ENCODE peak calls at places on chromosomes 5 and 9, in four cellular contexts. I, D, U and R are unnamed samples.

GRCh38 chr5:105504-106080 is 13.6 kb downstream of the PLEKHG4B start:
- DNase-seq in U (no peak), I (no peak), D (no peak), R (no peak)

GRCh38 chr9:127915325-127915752 is 1.5 kb downstream of the ST6GALNAC4 start:
- DNase-seq in U (no peak), D (peak; percentile 56), I (no peak), R (peak; percentile 67)

GRCh38 chr9:107211331-107211730 is 71.7 kb upstream of the RAD23B start:
- DNase-seq in D (no peak), I (no peak), U (no peak), R (no peak)

GRCh38 chr9:31542384-31543055 is 841.9 kb upstream of the ACO1 start:
- DNase-seq in U (no peak), I (peak; percentile 81), D (peak; percentile 13), R (no peak)

GRCh38 chr5:32542216-32543059 is 42.9 kb upstream of the SUB1 start:
- DNase-seq in I (peak; percentile 58), D (no peak), U (no peak), R (no peak)

GRCh38 chr9:33135086-33135958 is 31.8 kb downstream of the B4GALT1 start:
- DNase-seq in D (no peak), U (peak; percentile 77), I (peak; percentile 50), R (no peak)

GRCh38 chr9:89361031-89361430 is 42.7 kb downstream of the SECISBP2 start:
- DNase-seq in D (no peak), U (no peak), I (no peak), R (no peak)

GRCh38 chr5:17748196-17748595 is 113.9 kb downstream of the TAF11L14 start:
- DNase-seq in I (no peak), D (no peak), U (no peak), R (no peak)

GRCh38 chr5:34415559-34416198 is 240.4 kb upstream of the RAI14 start:
- DNase-seq in D (no peak), I (peak; percentile 49), U (no peak), R (no peak)

GRCh38 chr5:67092447-67093023 is 104.1 kb downstream of the CD180 start:
- DNase-seq in I (peak; percentile 65), U (no peak), D (no peak), R (no peak)

GRCh38 chr5:76845890-76846289 is 3.9 kb upstream of the S100Z start:
- DNase-seq in U (no peak), I (no peak), D (no peak), R (no peak)

GRCh38 chr5:176994460-176995121 is 12.0 kb downstream of the UIMC1 start:
- DNase-seq in D (no peak), U (peak; percentile 91), I (peak; percentile 51), R (no peak)

GRCh38 chr5:149559712-149560111 is 8.5 kb upstream of the CSNK1A1 start:
- DNase-seq in U (no peak), D (no peak), I (peak; percentile 83), R (no peak)

GRCh38 chr9:123460091-123460490 is 104.1 kb downstream of the CRB2 start:
- DNase-seq in D (no peak), U (no peak), I (no peak), R (no peak)

GRCh38 chr9:134984372-134985240 is 66.9 kb upstream of the FCN1 start:
- DNase-seq in I (no peak), U (peak; percentile 42), D (no peak), R (no peak)

GRCh38 chr9:134983506-134984371 is 66.0 kb upstream of the FCN1 start:
- DNase-seq in U (peak; percentile 41), D (no peak), I (no peak), R (no peak)

GRCh38 chr9:134982311-134982710 is 64.6 kb upstream of the FCN1 start:
- DNase-seq in D (no peak), U (peak; percentile 14), I (no peak), R (no peak)

GRCh38 chr9:134981829-134982228 is 64.1 kb upstream of the FCN1 start:
- DNase-seq in I (no peak), U (peak; percentile 12), D (no peak), R (no peak)

GRCh38 chr9:134983094-134983493 is 65.4 kb upstream of the FCN1 start:
- DNase-seq in U (peak; percentile 48), I (no peak), D (peak; percentile 28), R (no peak)
- TF ChIP-seq CTCF in U (peak; percentile 79), I (peak; percentile 31), D (no peak), R (peak; percentile 27)

GRCh38 chr5:40962207-40962955 is 53.1 kb downstream of the C7 start:
- DNase-seq in I (no peak), U (no peak), D (no peak), R (no peak)
- TF ChIP-seq CTCF in I (no peak), U (no peak), D (no peak), R (no peak)

GRCh38 chr5:126228934-126229333 is 194.3 kb upstream of the GRAMD2B start:
- DNase-seq in I (no peak), U (no peak), D (no peak), R (no peak)

GRCh38 chr5:126235628-126236027 is 187.6 kb upstream of the GRAMD2B start:
- DNase-seq in U (no peak), D (no peak), I (no peak), R (no peak)

GRCh38 chr5:126233256-126233655 is 190.0 kb upstream of the GRAMD2B start:
- DNase-seq in U (no peak), I (peak; percentile 6), D (no peak), R (no peak)

DNA sequence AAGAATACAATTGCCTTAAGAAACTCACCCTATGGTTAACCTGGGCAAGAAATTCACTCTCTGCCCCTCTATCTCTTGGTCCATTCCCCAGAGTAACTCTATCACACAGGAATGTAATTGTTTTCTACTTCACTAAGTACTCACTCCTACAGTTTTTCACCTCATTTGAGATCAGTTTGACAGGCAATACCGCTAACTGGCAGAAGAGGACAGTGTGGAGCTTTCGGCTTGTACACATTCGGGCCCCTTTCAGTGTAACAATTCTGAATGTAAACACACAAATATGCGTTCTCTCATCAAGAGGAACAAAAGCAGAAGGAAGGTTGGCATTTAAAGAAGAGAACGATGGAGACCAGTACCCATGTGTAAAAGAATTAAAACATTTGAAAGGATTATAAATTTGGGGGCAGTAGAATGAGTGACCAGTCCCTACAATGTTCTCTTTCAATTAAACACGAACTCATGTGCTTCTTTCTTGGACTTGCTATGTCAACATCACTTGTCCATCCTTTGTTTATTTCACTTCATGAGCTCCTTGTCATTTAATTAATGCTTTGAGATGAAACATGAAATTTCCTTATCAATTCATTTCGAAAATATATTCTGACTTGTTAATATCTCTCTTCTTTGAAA is 188.5 kb upstream of the GRAMD2B start:
- DNase-seq in D (peak; percentile 30), I (peak; percentile 40), U (no peak), R (no peak)
- TF ChIP-seq CTCF in D (peak; percentile 36), I (peak; percentile 90), U (no peak), R (peak; percentile 81)

DNA sequence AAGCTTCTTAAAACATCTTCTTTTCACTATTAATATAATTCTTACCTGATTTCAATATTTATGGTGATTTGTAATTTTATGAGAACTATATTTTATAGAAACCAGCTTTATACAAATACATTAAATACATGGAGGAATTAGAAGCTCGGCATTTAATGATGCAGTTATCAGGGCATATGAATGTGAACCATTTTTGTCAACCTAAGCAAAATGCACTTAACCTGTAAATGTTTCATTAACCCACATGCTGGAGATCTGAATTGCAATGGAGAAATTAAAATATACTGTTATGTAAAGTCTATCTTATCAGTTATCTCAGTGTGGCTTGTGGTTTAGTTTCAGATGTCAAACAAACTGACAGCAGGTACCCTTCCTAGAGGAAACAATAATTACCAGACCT is 63.2 kb upstream of the CDH12 start:
- DNase-seq in D (no peak), U (no peak), I (no peak), R (no peak)
- TF ChIP-seq CTCF in D (no peak), U (no peak), I (no peak), R (no peak)

DNA sequence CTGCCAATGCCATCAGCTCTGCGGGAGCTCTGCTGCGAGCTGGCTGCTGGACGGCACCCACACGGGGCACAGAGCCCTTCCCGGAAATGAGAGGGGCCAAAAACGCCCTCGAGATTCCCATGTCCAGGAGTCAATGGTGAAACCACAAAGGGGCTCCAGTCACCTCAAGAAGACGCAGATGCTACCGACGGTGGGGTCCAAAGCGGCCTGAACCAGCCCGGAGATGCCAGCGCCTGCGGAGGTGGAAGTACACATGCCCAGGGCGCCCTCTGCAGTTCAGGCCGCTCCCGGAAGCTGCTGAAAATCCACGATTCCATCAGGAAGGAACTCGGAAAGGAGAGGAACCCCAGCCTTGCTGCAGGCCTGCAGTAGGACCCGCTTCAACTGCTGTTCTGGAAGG is 82.4 kb upstream of the SELENOP start:
- DNase-seq in I (no peak), D (no peak), U (no peak), R (no peak)
- TF ChIP-seq CTCF in I (peak; percentile 23), D (no peak), U (no peak), R (peak; percentile 20)

GRCh38 chr9:91882628-91883027 is 67.4 kb downstream of the ROR2 start:
- DNase-seq in D (no peak), U (no peak), I (no peak), R (no peak)
- TF ChIP-seq CTCF in D (no peak), U (no peak), I (no peak), R (no peak)

DNA sequence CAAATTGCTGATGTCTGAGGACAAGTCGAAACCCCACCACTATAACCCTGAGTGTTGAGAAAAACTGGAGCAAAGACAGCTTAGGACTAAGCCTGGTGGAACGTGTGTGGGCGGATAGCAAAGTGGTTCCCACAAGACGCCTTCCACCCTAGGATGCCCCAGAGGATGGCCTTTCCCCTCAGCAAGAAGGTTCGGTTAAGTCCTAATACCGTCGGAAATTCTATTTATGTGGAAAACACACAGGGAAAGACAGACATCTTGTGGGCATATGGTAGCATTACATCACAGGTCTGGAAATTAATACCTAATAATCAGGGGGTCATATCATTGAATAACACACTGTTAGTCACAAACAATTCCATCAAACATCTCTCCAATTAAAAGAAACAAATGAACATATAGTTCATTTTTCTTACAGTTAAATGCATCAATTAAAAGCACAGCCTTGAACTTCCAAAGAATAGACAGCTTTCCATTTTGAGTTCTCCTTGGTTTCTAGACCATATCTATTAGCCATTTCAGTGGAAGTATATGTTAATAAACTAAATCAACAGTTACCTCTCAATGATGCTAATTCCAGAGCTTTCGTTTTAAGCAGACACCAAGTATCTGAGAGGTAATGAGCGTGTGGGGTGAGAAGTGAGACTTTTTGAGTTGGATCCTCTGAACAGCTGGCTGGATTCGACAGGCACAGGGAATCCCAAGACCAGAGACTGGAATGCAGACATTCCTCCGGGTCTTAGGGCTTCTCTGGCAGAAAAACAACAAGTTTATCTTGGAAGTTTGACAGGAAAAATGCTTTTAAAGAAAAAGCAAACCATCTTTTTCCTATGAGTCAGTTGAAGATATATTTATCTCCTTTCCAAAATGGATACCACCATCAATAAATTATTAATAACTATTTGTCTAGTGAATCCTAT is 2.9 kb upstream of the ICE1 start:
- DNase-seq in I (peak; percentile 76), U (no peak), D (peak; percentile 11), R (no peak)
- TF ChIP-seq CTCF in I (peak; percentile 73), U (peak; percentile 32), D (no peak), R (peak; percentile 98)